ENCODE peak calls at places on chromosomes 4 and X, in seven cellular contexts. F, M, W, H, E, J and K are unnamed samples.

GRCh38 chrX:68292471-68292870 is 140.8 kb downstream of the OPHN1 start:
- DNase-seq in M (no peak), W (no peak), F (no peak), H (no peak), E (no peak), J (no peak), K (peak)

GRCh38 chrX:53631156-53631555 is 55.4 kb downstream of the HUWE1 start:
- DNase-seq in E (no peak), W (no peak), M (no peak), J (no peak), F (no peak), H (no peak), K (no peak)

GRCh38 chr4:41611881-41612871 is 74.2 kb downstream of the LIMCH1 start:
- DNase-seq in H (no peak), M (no peak), J (no peak), E (peak), W (no peak), F (peak), K (peak)

GRCh38 chrX:38986586-38986985 is 185.3 kb downstream of the MID1IP1 start:
- DNase-seq in J (no peak), H (no peak), M (no peak), F (no peak), E (peak), W (no peak), K (no peak)

GRCh38 chr4:102883278-102883677 is 14.5 kb downstream of the CISD2 start:
- DNase-seq in H (no peak), E (no peak), F (no peak), J (no peak), W (no peak), M (no peak), K (no peak)

GRCh38 chr4:123802082-123802658 is 405.6 kb downstream of the SPRY1 start:
- DNase-seq in J (no peak), W (no peak), H (no peak), E (no peak), F (no peak), M (no peak), K (no peak)

GRCh38 chr4:180828455-180829018 is 1414.7 kb upstream of the TENM3 start:
- DNase-seq in E (peak), W (no peak), J (peak), H (peak), M (no peak), F (peak), K (peak)

GRCh38 chrX:31112226-31112999 is 40.6 kb upstream of the FTHL17 start:
- DNase-seq in W (no peak), E (no peak), F (no peak), M (no peak), J (no peak), H (no peak), K (peak)

GRCh38 chr4:26779674-26780073 is 81.0 kb upstream of the STIM2 start:
- DNase-seq in F (no peak), M (no peak), E (no peak), H (no peak), J (no peak), W (no peak), K (peak)

GRCh38 chr4:42397635-42398447 is 553 bp downstream of the SHISA3 start:
- DNase-seq in F (no peak), E (peak), H (peak), J (no peak), W (no peak), M (no peak), K (peak)

GRCh38 chr4:11529625-11530201 is 101.0 kb upstream of the HS3ST1 start:
- DNase-seq in W (no peak), H (no peak), M (no peak), E (no peak), F (no peak), J (peak), K (peak)

GRCh38 chrX:154380153-154380552 is 1.1 kb downstream of the EMD start:
- DNase-seq in E (no peak), J (no peak), M (no peak), W (no peak), H (no peak), F (no peak), K (peak)

GRCh38 chr4:91485415-91485814 is 818.4 kb upstream of the GRID2 start:
- DNase-seq in M (no peak), H (no peak), E (no peak), F (no peak), J (no peak), W (no peak), K (no peak)

GRCh38 chr4:94827481-94828110 is 69.8 kb downstream of the BMPR1B start:
- DNase-seq in J (no peak), W (no peak), F (no peak), M (no peak), H (no peak), E (no peak), K (peak)

GRCh38 chrX:134572816-134573682 is 85.2 kb downstream of the PLAC1 start:
- DNase-seq in F (no peak), H (no peak), E (no peak), J (no peak), M (no peak), W (no peak), K (peak)

GRCh38 chr4:15240764-15241163 is 187.1 kb upstream of the C1QTNF7 start:
- DNase-seq in E (no peak), M (no peak), W (no peak), F (no peak), H (no peak), J (no peak), K (peak)

GRCh38 chr4:88751258-88752075 is 53.8 kb upstream of the NAP1L5 start:
- DNase-seq in M (no peak), W (no peak), J (no peak), E (no peak), H (no peak), F (no peak), K (no peak)

GRCh38 chrX:136464589-136464988 is 23.2 kb upstream of the BRS3 start:
- DNase-seq in M (no peak), H (no peak), W (no peak), J (no peak), F (no peak), E (no peak), K (no peak)

GRCh38 chr4:96429657-96430056 is 589.8 kb downstream of the PDHA2 start:
- DNase-seq in F (no peak), M (no peak), E (no peak), H (no peak), W (no peak), J (no peak), K (no peak)

GRCh38 chr4:108683479-108683878 is 33.1 kb downstream of the OSTC start:
- DNase-seq in H (peak), J (no peak), E (peak), W (no peak), F (peak), M (no peak), K (peak)

GRCh38 chrX:139202742-139203410 is 327.7 kb upstream of the F9 start:
- DNase-seq in H (no peak), W (no peak), F (no peak), J (no peak), M (no peak), E (no peak), K (no peak)

GRCh38 chrX:14504960-14505538 is 24.3 kb upstream of the GLRA2 start:
- DNase-seq in J (no peak), M (no peak), H (no peak), W (no peak), F (no peak), E (no peak), K (peak)

GRCh38 chr4:186137193-186137792 is 32.8 kb downstream of the FAM149A start:
- DNase-seq in M (no peak), J (no peak), H (peak), F (no peak), W (no peak), E (no peak), K (peak)

GRCh38 chrX:7787714-7788113 is 55.3 kb upstream of the VCX start:
- DNase-seq in J (no peak), H (no peak), E (no peak), W (no peak), F (no peak), M (no peak), K (no peak)

GRCh38 chr4:6298852-6299251 is 29.2 kb downstream of the WFS1 start:
- DNase-seq in W (no peak), H (no peak), F (no peak), M (no peak), E (no peak), J (no peak), K (no peak)

GRCh38 chr4:2937986-2938385 is 25.2 kb downstream of the NOP14 start:
- DNase-seq in W (no peak), M (no peak), H (no peak), J (no peak), F (no peak), E (no peak), K (no peak)

GRCh38 chrX:130594453-130594916 is 192.7 kb downstream of the RBMX2 start:
- DNase-seq in J (no peak), H (no peak), F (no peak), M (no peak), E (no peak), W (no peak), K (peak)

GRCh38 chr4:19736968-19737756 is 514.5 kb upstream of the SLIT2 start:
- DNase-seq in J (no peak), F (no peak), W (no peak), H (no peak), M (no peak), E (no peak), K (no peak)

GRCh38 chr4:2832309-2832980 is 11.2 kb upstream of the ADD1 start:
- DNase-seq in M (no peak), F (no peak), E (peak), J (no peak), H (peak), W (peak), K (no peak)

GRCh38 chrX:8245411-8245810 is 74.3 kb upstream of the VCX2 start:
- DNase-seq in W (no peak), F (no peak), J (no peak), E (peak), H (no peak), M (no peak), K (peak)

GRCh38 chr4:184281231-184282139 is 63.8 kb upstream of the ENPP6 start:
- DNase-seq in M (no peak), H (peak), E (no peak), F (no peak), J (no peak), W (no peak), K (no peak)